ENCODE peak calls at places on chromosomes 6 and 20, in four cellular contexts. D is heart left ventricle; T is activated T-helper 1 cell treated with anti-CD3 and anti-CD28 coated beads, Interleukin-2, amount 50 U/mL, for 16 hours; Y is T1000. H is an unnamed sample.

GRCh38 chr6:145798530-145798929 is 16.1 kb downstream of the FBXO30 start:
- DNase-seq in D (no peak), T (no peak), Y (no peak), H (no peak)

GRCh38 chr6:155452576-155452975 is 3.1 kb downstream of the NOX3 start:
- DNase-seq in D (no peak), T (no peak), Y (no peak), H (no peak)

GRCh38 chr6:19297880-19298279 is 539.3 kb upstream of the ID4 start:
- DNase-seq in D (no peak), T (no peak), Y (no peak), H (no peak)

GRCh38 chr6:14452567-14453527 is 335.3 kb downstream of the CD83 start:
- DNase-seq in D (no peak), T (peak), Y (no peak), H (no peak)

GRCh38 chr6:151723152-151723551 is 84.3 kb upstream of the ESR1 start:
- DNase-seq in D (no peak), T (no peak), Y (no peak), H (no peak)

GRCh38 chr6:43014434-43014909 is 423 bp downstream of the KLHDC3 start:
- DNase-seq in D (no peak), T (no peak), Y (no peak), H (no peak)

GRCh38 chr6:141445928-141446628 is 686.6 kb upstream of the GJE1 start:
- DNase-seq in D (no peak), T (no peak), Y (no peak), H (no peak)

GRCh38 chr20:6140947-6141346 is 18.1 kb upstream of the FERMT1 start:
- DNase-seq in D (no peak), T (no peak), Y (peak), H (no peak)

GRCh38 chr20:16069416-16070010 is 503.7 kb downstream of the KIF16B start:
- DNase-seq in D (no peak), T (no peak), Y (no peak), H (no peak)

GRCh38 chr6:134446228-134446848 is 128.4 kb upstream of the SGK1 start:
- DNase-seq in D (no peak), T (no peak), Y (no peak), H (no peak)

GRCh38 chr6:33981421-33981820 is 164.5 kb downstream of the GRM4 start:
- DNase-seq in D (no peak), T (no peak), Y (no peak), H (no peak)

GRCh38 chr20:19012671-19013070 is 199.1 kb downstream of the SCP2D1 start:
- DNase-seq in D (no peak), T (no peak), Y (no peak), H (no peak)

GRCh38 chr20:2261105-2261504 is 34.7 kb upstream of the TGM3 start:
- DNase-seq in D (no peak), T (no peak), Y (no peak), H (no peak)

GRCh38 chr6:24936641-24937317 is 1.0 kb upstream of the RIPOR2 start:
- DNase-seq in D (no peak), T (peak), Y (no peak), H (no peak)

GRCh38 chr6:129884211-129884610 is 23.1 kb upstream of the TMEM244 start:
- DNase-seq in D (no peak), T (no peak), Y (no peak), H (no peak)

GRCh38 chr6:126535138-126535537 is 195.2 kb downstream of the CENPW start:
- DNase-seq in D (no peak), T (no peak), Y (no peak), H (no peak)

GRCh38 chr20:47451602-47451904 is 50.1 kb upstream of the NCOA3 start:
- DNase-seq in D (no peak), T (no peak), Y (no peak), H (no peak)

GRCh38 chr6:43891072-43891870 is 121.3 kb downstream of the VEGFA start:
- DNase-seq in D (no peak), T (no peak), Y (no peak), H (no peak)

GRCh38 chr6:157832250-157832967 is 9.4 kb downstream of the SNX9 start:
- DNase-seq in D (no peak), T (no peak), Y (no peak), H (no peak)

GRCh38 chr6:6596529-6596928 is 8.0 kb downstream of the LY86 start:
- DNase-seq in D (no peak), T (no peak), Y (no peak), H (no peak)

GRCh38 chr6:26270903-26271639 is 93.9 kb upstream of the BTN3A2 start:
- DNase-seq in D (peak), T (peak), Y (peak), H (peak)

GRCh38 chr20:19609642-19610223 is 148.3 kb upstream of the RIN2 start:
- DNase-seq in D (no peak), T (no peak), Y (no peak), H (no peak)

GRCh38 chr6:27940766-27941165 is 16.3 kb upstream of the OR2B6 start:
- DNase-seq in D (no peak), T (no peak), Y (no peak), H (no peak)

GRCh38 chr20:25000268-25000801 is 7.8 kb upstream of the APMAP start:
- DNase-seq in D (peak), T (no peak), Y (peak), H (peak)

GRCh38 chr6:48744948-48745347 is 634.0 kb upstream of the PTCHD4 start:
- DNase-seq in D (no peak), T (no peak), Y (no peak), H (no peak)

GRCh38 chr20:42634096-42634495 is 555.6 kb downstream of the PTPRT start:
- DNase-seq in D (no peak), T (no peak), Y (no peak), H (no peak)

GRCh38 chr6:108902389-108902792 is 54.2 kb downstream of the ARMC2 start:
- DNase-seq in D (no peak), T (no peak), Y (no peak), H (no peak)

H was measured in lower lobe of right lung.